ENCODE peak calls at places on chromosome 6, in eight cellular contexts. O, T, F, X, P, N, D and Y are unnamed samples. For H3K4me1, the result is how much of the 10 kb centered on the place peaks cover.

GRCh38 chr6:81820979-81821378 is 68.5 kb upstream of the TENT5A start:
- DNase-seq in T (no peak), X (no peak), N (no peak), F (no peak), P (no peak), O (no peak), D (no peak), Y (no peak)

GRCh38 chr6:168083142-168083885 is 4.3 kb upstream of the FRMD1 start:
- DNase-seq in N (no peak), F (no peak), P (no peak), T (peak), O (no peak), X (no peak), D (no peak), Y (no peak)

GRCh38 chr6:5246870-5247161 is 13.9 kb downstream of the LYRM4 start:
- DNase-seq in T (no peak), D (no peak), X (no peak), O (no peak), N (no peak), P (no peak), F (no peak), Y (no peak)

GRCh38 chr6:45949256-45949655 is 66.4 kb downstream of the CLIC5 start:
- DNase-seq in T (no peak), F (no peak), O (no peak), X (no peak), D (no peak), P (no peak), N (no peak), Y (no peak)

GRCh38 chr6:71262914-71263313 is 25.7 kb upstream of the OGFRL1 start:
- DNase-seq in D (peak), O (no peak), F (no peak), P (no peak), X (no peak), T (no peak), N (no peak), Y (no peak)

GRCh38 chr6:128580224-128581110 is 60.1 kb upstream of the PTPRK start:
- DNase-seq in X (no peak), D (no peak), T (no peak), O (no peak), N (no peak), F (no peak), P (no peak), Y (no peak)

GRCh38 chr6:83509416-83509815 is 2.9 kb upstream of the PRSS35 start:
- DNase-seq in P (no peak), X (no peak), T (no peak), O (no peak), N (no peak), F (peak), D (no peak), Y (peak)

GRCh38 chr6:111992851-111993250 is 61.1 kb upstream of the CCN6 start:
- DNase-seq in X (no peak), T (no peak), D (peak), P (no peak), O (no peak), F (no peak), N (peak), Y (no peak)

GRCh38 chr6:24520929-24521546 is 26.3 kb downstream of the ALDH5A1 start:
- DNase-seq in F (peak), P (peak), N (no peak), T (peak), X (no peak), D (peak), O (peak), Y (peak)

GRCh38 chr6:55694148-55694547 is 115.2 kb upstream of the HMGCLL1 start:
- DNase-seq in X (no peak), O (no peak), F (peak), N (no peak), P (peak), T (no peak), D (peak), Y (peak)

GRCh38 chr6:19554356-19555225 is 282.6 kb upstream of the ID4 start:
- DNase-seq in P (peak), D (no peak), T (no peak), O (no peak), N (no peak), X (no peak), F (no peak), Y (peak)

GRCh38 chr6:41371461-41371991 is 36.1 kb downstream of the NCR2 start:
- DNase-seq in D (peak), N (no peak), F (peak), P (peak), X (no peak), O (peak), T (peak), Y (peak)

GRCh38 chr6:14453712-14454466 is 336.3 kb downstream of the CD83 start:
- DNase-seq in O (no peak), P (no peak), F (no peak), D (no peak), X (no peak), N (no peak), T (no peak), Y (no peak)

GRCh38 chr6:139919107-139920026 is 544.9 kb upstream of the CITED2 start:
- DNase-seq in F (no peak), D (no peak), X (no peak), O (no peak), P (no peak), N (no peak), T (no peak), Y (no peak)

GRCh38 chr6:138004423-138005287 is 102.6 kb downstream of the PERP start:
- DNase-seq in F (peak), D (no peak), O (no peak), N (no peak), P (peak), X (no peak), T (peak), Y (peak)

GRCh38 chr6:38270367-38270766 is 369.4 kb downstream of the BTBD9 start:
- DNase-seq in O (no peak), X (no peak), F (no peak), N (no peak), T (no peak), D (no peak), P (peak), Y (no peak)

GRCh38 chr6:44653761-44654218 is 266.3 kb downstream of the CDC5L start:
- DNase-seq in X (no peak), P (peak), T (no peak), D (no peak), N (no peak), F (peak), O (no peak), Y (no peak)

GRCh38 chr6:55282145-55282544 is 45.1 kb upstream of the GFRAL start:
- DNase-seq in P (no peak), N (no peak), X (no peak), O (no peak), F (no peak), D (no peak), T (no peak), Y (no peak)

GRCh38 chr6:18978330-18979128 is 591.4 kb downstream of the RNF144B start:
- DNase-seq in D (no peak), X (no peak), F (peak), T (no peak), N (no peak), P (peak), O (no peak), Y (no peak)

GRCh38 chr6:139027620-139028182 is 844 bp upstream of the ABRACL start:
- DNase-seq in O (no peak), D (peak), N (peak), F (peak), P (peak), T (peak), X (peak), Y (no peak)

GRCh38 chr6:155493694-155494143 is 38.1 kb upstream of the NOX3 start:
- DNase-seq in O (peak), X (peak), F (peak), T (peak), P (peak), D (no peak), N (no peak), Y (peak)

GRCh38 chr6:82408952-82409421 is 45.4 kb downstream of the TPBG start:
- DNase-seq in F (peak), T (no peak), O (no peak), D (no peak), N (no peak), X (peak), P (peak), Y (peak)

GRCh38 chr6:73309534-73309783 is 44.6 kb downstream of the DPPA5 start:
- DNase-seq in D (no peak), F (no peak), P (no peak), X (no peak), N (no peak), T (peak), O (no peak), Y (no peak)

GRCh38 chr6:170497845-170498281 is 55.2 kb downstream of the PSMB1 start:
- DNase-seq in T (no peak), O (no peak), P (no peak), F (no peak), X (no peak), N (no peak), D (peak), Y (no peak)

GRCh38 chr6:152107973-152108372 is 300.5 kb downstream of the ESR1 start:
- DNase-seq in N (no peak), D (no peak), X (no peak), T (no peak), P (no peak), O (no peak), F (no peak), Y (no peak)

GRCh38 chr6:44316481-44316880 is 3.3 kb upstream of the AARS2 start:
- DNase-seq in P (no peak), N (no peak), T (no peak), O (no peak), X (no peak), D (no peak), F (no peak), Y (no peak)

GRCh38 chr6:156963712-156964700 is 186.8 kb downstream of the ARID1B start:
- DNase-seq in N (no peak), X (no peak), P (peak), F (peak), D (no peak), T (no peak), O (peak), Y (peak)

GRCh38 chr6:11621119-11621518 is 83.6 kb downstream of the TMEM170B start:
- DNase-seq in F (no peak), O (no peak), X (no peak), D (no peak), T (no peak), N (no peak), P (no peak), Y (no peak)

GRCh38 chr6:130520235-130520634 is 154.4 kb downstream of the TMEM200A start:
- DNase-seq in P (no peak), F (no peak), D (no peak), N (no peak), X (no peak), O (no peak), T (no peak), Y (no peak)

GRCh38 chr6:113632220-113632864 is 224.8 kb upstream of the MARCKS start:
- DNase-seq in N (no peak), O (peak), F (peak), T (peak), D (no peak), P (peak), X (peak), Y (peak)

GRCh38 chr6:167683028-167683862 is 143.5 kb upstream of the AFDN start:
- DNase-seq in N (no peak), F (peak), P (peak), X (no peak), O (peak), T (peak), D (no peak), Y (no peak)

DNA sequence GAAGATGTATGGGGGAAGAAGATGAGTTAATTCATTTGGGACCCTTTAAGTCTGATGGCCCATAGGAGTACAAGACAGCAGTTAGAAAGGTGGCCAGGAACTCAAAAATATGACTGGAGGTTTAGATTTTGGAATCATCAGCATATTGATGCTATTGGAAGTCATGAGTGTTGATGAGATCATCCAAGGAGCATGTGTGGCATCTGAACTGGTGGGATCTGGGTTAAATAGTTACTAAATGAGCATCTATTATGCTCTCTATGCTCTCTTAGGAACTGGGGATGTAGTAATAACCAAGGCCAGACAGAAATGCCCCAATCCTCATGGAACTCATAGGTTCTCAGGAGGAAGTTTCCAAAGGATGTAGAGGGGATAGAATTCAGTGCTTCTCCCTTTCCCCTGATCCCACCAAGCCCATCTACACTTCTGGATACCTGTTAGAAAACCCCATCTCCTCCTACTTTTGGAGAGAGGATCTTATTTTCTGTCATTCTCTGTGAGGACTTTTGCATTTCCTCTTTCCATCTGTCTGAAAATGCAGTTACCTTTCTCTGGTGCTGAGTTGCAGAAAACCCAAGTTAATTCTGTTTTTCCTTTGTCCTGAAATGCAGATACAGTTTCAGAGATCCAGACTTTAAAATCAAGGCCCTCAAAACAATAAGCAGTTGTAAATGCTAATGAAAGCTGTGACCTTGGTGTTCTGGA is 65.9 kb downstream of the TBC1D7 start:
- DNase-seq in O (no peak), X (no peak), F (no peak), T (no peak), P (no peak), N (no peak), D (no peak), Y (no peak)
- H3K4me1 ChIP-seq in O (under half), X (under half), F (under half), T (under half), P (under half), N (under half), D (under half), Y (under half)

DNA sequence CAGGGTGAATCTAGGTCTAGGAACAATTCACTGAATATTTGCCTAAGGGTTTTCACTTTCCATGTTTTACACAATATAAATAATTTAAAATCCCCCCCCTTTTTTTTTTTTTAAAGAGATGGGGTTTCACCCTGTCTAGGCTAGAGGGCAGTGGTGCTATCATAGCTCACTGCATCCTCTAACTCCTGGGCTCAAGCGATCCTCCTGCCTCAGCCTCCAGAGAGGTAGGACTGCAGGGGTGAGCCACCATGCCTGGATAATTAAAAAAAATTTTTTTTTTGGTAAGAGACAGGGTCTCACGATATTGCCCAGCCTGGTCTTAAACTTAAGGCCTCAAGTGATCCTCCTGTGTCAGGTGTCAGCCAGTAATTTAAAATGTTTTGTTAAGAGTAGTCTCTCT is 17.8 kb downstream of the QKI start:
- DNase-seq in O (no peak), N (no peak), D (no peak), P (no peak), T (no peak), X (no peak), F (no peak), Y (no peak)
- H3K4me1 ChIP-seq in O (half or more), N (under half), D (under half), P (under half), T (under half), X (under half), F (under half), Y (under half)

GRCh38 chr6:142372348-142372747 is 70.5 kb downstream of the ADGRG6 start:
- DNase-seq in X (peak), D (peak), N (no peak), F (peak), T (no peak), O (no peak), P (no peak), Y (no peak)
- H3K4me1 ChIP-seq in X (half or more), D (under half), N (under half), F (under half), T (under half), O (under half), P (under half), Y (under half)

GRCh38 chr6:56756791-56757582 is 114.3 kb upstream of the DST start:
- DNase-seq in O (no peak), P (peak), D (no peak), T (no peak), N (no peak), X (no peak), F (peak), Y (peak)
- H3K4me1 ChIP-seq in O (under half), P (under half), D (under half), T (under half), N (under half), X (under half), F (under half), Y (under half)

DNA sequence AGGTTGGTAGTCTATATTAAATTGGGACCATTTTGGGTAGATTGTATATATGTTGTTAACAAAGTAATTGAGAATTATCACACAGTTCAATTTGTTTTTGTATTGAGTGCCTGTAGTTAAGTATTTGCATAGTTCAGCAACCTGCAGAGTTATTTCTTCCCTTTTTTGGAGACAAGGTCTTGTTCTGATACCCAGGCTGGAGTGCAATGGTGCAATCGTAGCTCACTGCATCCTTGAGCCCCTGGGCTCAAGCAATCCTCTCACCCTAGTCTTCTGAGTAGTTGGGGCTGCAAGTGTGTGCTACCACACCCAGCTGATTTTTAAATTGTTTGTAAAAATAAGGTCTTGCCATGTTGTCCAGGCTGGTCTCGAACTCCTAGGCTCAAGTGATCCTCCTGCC is 250.5 kb downstream of the UTRN start:
- DNase-seq in F (no peak), T (no peak), N (no peak), X (no peak), P (no peak), O (no peak), D (no peak), Y (no peak)
- H3K4me1 ChIP-seq in F (under half), T (under half), N (under half), X (under half), P (under half), O (under half), D (under half), Y (under half)

GRCh38 chr6:136012198-136012884 is 160.8 kb downstream of the PDE7B start:
- DNase-seq in O (no peak), N (no peak), F (peak), T (no peak), D (no peak), P (peak), X (no peak), Y (peak)
- H3K4me1 ChIP-seq in O (under half), N (under half), F (under half), T (under half), D (under half), P (under half), X (under half), Y (under half)

GRCh38 chr6:16765235-16765634 is 4.0 kb upstream of the ATXN1 start:
- DNase-seq in X (no peak), F (no peak), N (no peak), T (no peak), O (no peak), P (no peak), D (no peak), Y (peak)
- H3K4me1 ChIP-seq in X (under half), F (under half), N (under half), T (under half), O (under half), P (under half), D (under half), Y (half or more)

DNA sequence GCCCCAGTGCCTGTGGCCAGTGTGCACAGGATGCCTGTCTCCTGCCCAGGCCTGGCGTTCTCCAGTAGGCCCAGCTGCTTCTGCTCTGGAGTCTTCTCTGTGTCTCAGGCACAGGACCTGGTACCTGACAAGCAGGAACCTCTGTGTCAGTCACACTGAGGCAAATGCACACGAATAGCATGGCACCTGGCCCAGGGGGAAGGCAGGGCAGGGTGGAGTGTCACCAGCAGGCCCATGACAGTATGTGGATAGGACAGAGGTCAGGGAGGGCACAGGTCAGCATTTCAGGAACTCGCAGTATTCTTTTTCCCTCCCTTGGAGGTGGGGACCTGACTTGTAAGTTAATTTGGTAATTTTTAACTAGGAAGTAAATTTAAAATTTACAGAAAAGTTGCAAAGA is 5.6 kb downstream of the PSMG4 start:
- DNase-seq in D (no peak), T (no peak), X (no peak), F (no peak), O (no peak), P (no peak), N (no peak), Y (no peak)
- H3K4me1 ChIP-seq in D (under half), T (under half), X (under half), F (under half), O (under half), P (under half), N (under half), Y (under half)

DNA sequence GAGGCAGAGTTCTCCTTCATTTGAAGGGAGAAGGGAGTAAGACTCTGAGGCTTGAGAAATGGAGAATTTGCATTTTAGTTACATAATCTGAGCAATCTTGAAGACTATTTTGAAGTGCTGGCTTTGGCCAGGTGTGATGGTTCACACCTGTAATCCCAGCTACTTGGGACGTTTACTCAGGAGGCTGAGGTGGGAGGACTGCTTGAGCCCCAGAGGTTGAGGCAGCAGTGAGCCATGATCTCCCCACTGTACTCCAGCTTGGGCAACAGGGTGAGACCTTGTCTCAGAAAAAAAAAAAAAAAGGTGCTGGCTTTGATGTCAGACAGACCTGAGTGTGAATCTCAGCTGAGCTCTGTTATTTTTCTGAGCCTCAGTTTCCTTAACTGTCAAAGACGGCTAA is 12.4 kb upstream of the ARMC12 start:
- DNase-seq in T (no peak), N (no peak), O (no peak), D (peak), X (no peak), P (no peak), F (no peak), Y (no peak)
- H3K4me1 ChIP-seq in T (under half), N (half or more), O (half or more), D (under half), X (half or more), P (under half), F (under half), Y (half or more)